ENCODE peak calls at places on chromosome 10, in four cellular contexts. A is stimulated activated CD8-positive, alpha-beta memory T cell treated with anti-CD3 and anti-CD28 coated beads, Interleukin-2, amount 100 ng/mL, for 1 hour; I is stimulated activated CD4-positive, alpha-beta T cell treated with anti-CD3 and anti-CD28 coated beads, TNF-alpha, amount 100 ng/mL, for 24 hours; G is MM.1S. V is an unnamed sample.

GRCh38 chr10:102712843-102713242 is 1.4 kb downstream of the ARL3 start:
- DNase-seq in A (no peak), I (no peak), G (no peak), V (no peak)

GRCh38 chr10:132386419-132386831 is 10.6 kb upstream of the PWWP2B start:
- DNase-seq in A (no peak), I (no peak), G (no peak), V (peak)

GRCh38 chr10:128215733-128216132 is 89.5 kb upstream of the MKI67 start:
- DNase-seq in A (no peak), I (no peak), G (no peak), V (no peak)

GRCh38 chr10:48605786-48606529 is 1.1 kb upstream of the ARHGAP22 start:
- DNase-seq in A (no peak), I (no peak), G (no peak), V (no peak)

GRCh38 chr10:106705576-106706526 is 458.7 kb downstream of the SORCS1 start:
- DNase-seq in A (no peak), I (no peak), G (peak), V (no peak)

GRCh38 chr10:124332426-124332825 is 86.3 kb downstream of the OAT start:
- DNase-seq in A (no peak), I (no peak), G (no peak), V (no peak)

GRCh38 chr10:86648706-86649426 is 5.5 kb upstream of the OPN4 start:
- DNase-seq in A (no peak), I (no peak), G (no peak), V (no peak)

GRCh38 chr10:5481121-5481520 is 18.2 kb downstream of the CALML5 start:
- DNase-seq in A (no peak), I (no peak), G (no peak), V (no peak)

GRCh38 chr10:14129770-14130169 is 201.0 kb downstream of the FRMD4A start:
- DNase-seq in A (no peak), I (no peak), G (no peak), V (no peak)